ENCODE peak calls at places on chromosomes 13 and 19, in nine cellular contexts. O is Right ventricle myocardium superior; Y is stimulated activated CD4-positive, alpha-beta T cell treated with anti-CD3 and anti-CD28 coated beads, Interleukin-1b, Interleukin-23, amount 100 ng/mL, for 4 hours; T is kidney; K is tibial artery; E is activated T-cell treated with anti-CD3 and anti-CD28 coated beads, Interleukin-2, amount 50 U/mL, for 72 hours; F is EL; D is iris pigment epithelial cell; X is RWPE1. N is an unnamed sample.

GRCh38 chr13:53238241-53238640 is 209.6 kb downstream of the OLFM4 start:
- DNase-seq in F (no peak), O (no peak), Y (no peak), K (no peak), D (no peak), T (no peak), E (no peak), X (no peak), N (no peak)

GRCh38 chr19:48543121-48543710 is 8.8 kb upstream of the SULT2B1 start:
- DNase-seq in Y (no peak), D (peak; percentile 16), F (peak; percentile 87), O (no peak), T (peak; percentile 84), X (peak; percentile 88), E (no peak), K (no peak), N (no peak)

GRCh38 chr13:114248011-114248410 is 13.3 kb downstream of the CDC16 start:
- DNase-seq in D (peak; percentile 55), K (no peak), X (no peak), T (no peak), F (peak; percentile 74), E (no peak), Y (no peak), O (no peak), N (no peak)

GRCh38 chr13:113453962-113454361 is 674 bp upstream of the ADPRHL1 start:
- DNase-seq in T (peak; percentile 16), Y (no peak), O (no peak), F (peak; percentile 37), E (no peak), D (no peak), X (no peak), K (no peak), N (no peak)

GRCh38 chr13:93172109-93172508 is 54.5 kb upstream of the GPC6 start:
- DNase-seq in K (no peak), X (no peak), E (no peak), T (no peak), F (peak; percentile 4), Y (no peak), O (no peak), D (peak; percentile 3), N (no peak)

GRCh38 chr19:48480151-48480475 is 10.9 kb downstream of the CYTH2 start:
- DNase-seq in K (peak; percentile 69), Y (peak; percentile 41), D (peak; percentile 30), T (peak; percentile 88), F (no peak), E (no peak), X (no peak), O (peak; percentile 81), N (no peak)

GRCh38 chr19:1154731-1155351 is 19.2 kb downstream of the SBNO2 start:
- DNase-seq in X (peak; percentile 80), O (peak; percentile 93), K (peak; percentile 92), E (no peak), D (peak; percentile 94), T (peak; percentile 97), F (peak; percentile 82), Y (no peak), N (peak; percentile 96)

GRCh38 chr13:103229674-103230073 is 163.5 kb upstream of the SLC10A2 start:
- DNase-seq in D (no peak), O (no peak), X (no peak), E (no peak), F (no peak), K (no peak), Y (no peak), T (no peak), N (no peak)

GRCh38 chr19:12913871-12914690 is 5.0 kb downstream of the SYCE2 start:
- DNase-seq in O (no peak), E (peak; percentile 51), D (no peak), K (peak; percentile 29), F (no peak), Y (no peak), T (no peak), X (no peak), N (no peak)

GRCh38 chr13:113545455-113545930 is 39.1 kb upstream of the TFDP1 start:
- DNase-seq in X (no peak), T (peak; percentile 84), O (no peak), F (peak; percentile 77), D (peak; percentile 50), E (no peak), K (no peak), Y (no peak), N (peak; percentile 80)

GRCh38 chr13:19713186-19713965 is 69.4 kb downstream of the PSPC1 start:
- DNase-seq in E (no peak), Y (no peak), O (no peak), T (no peak), X (peak; percentile 36), K (no peak), D (peak; percentile 89), F (peak; percentile 79), N (no peak)

GRCh38 chr13:47100214-47100853 is 203.5 kb upstream of the HTR2A start:
- DNase-seq in D (no peak), E (no peak), Y (no peak), T (no peak), O (no peak), F (no peak), K (no peak), X (no peak), N (no peak)

N was measured in mesenteric fat pad.